ENCODE peak calls at places on chromosomes 7 and 10, in eight cellular contexts. One of them, this sample, is unnamed.

GRCh38 chr10:72567421-72567820 is 58.5 kb downstream of the MICU1 start:
- DNase-seq in HCT116: peak; percentile 41
- DNase-seq in hepatocyte: no peak
- DNase-seq in PC-3: peak; percentile 84
- DNase-seq in PC-9: peak; percentile 68
- DNase-seq in OCI-LY7: no peak
- DNase-seq in SK-N-SH: no peak
- DNase-seq in MM.1S: no peak
- DNase-seq in this sample: no peak

GRCh38 chr10:30373596-30374327 is 24.7 kb upstream of the MTPAP start:
- DNase-seq in HCT116: no peak
- DNase-seq in hepatocyte: no peak
- DNase-seq in PC-3: no peak
- DNase-seq in PC-9: no peak
- DNase-seq in OCI-LY7: no peak
- DNase-seq in SK-N-SH: no peak
- DNase-seq in MM.1S: no peak
- DNase-seq in this sample: no peak

GRCh38 chr10:26780793-26781601 is 79.8 kb downstream of the ABI1 start:
- DNase-seq in HCT116: peak; percentile 90
- DNase-seq in hepatocyte: peak; percentile 40
- DNase-seq in PC-3: peak; percentile 97
- DNase-seq in PC-9: peak; percentile 75
- DNase-seq in OCI-LY7: peak; percentile 28
- DNase-seq in SK-N-SH: no peak
- DNase-seq in MM.1S: no peak
- DNase-seq in this sample: peak; percentile 73

GRCh38 chr10:77533887-77534278 is 103.7 kb downstream of the KCNMA1 start:
- DNase-seq in HCT116: no peak
- DNase-seq in hepatocyte: no peak
- DNase-seq in PC-3: peak; percentile 83
- DNase-seq in PC-9: peak; percentile 43
- DNase-seq in OCI-LY7: no peak
- DNase-seq in SK-N-SH: peak; percentile 70
- DNase-seq in MM.1S: no peak
- DNase-seq in this sample: no peak

GRCh38 chr7:132028144-132028920 is 471.9 kb upstream of the PODXL start:
- DNase-seq in HCT116: no peak
- DNase-seq in hepatocyte: no peak
- DNase-seq in PC-3: peak; percentile 91
- DNase-seq in PC-9: peak; percentile 85
- DNase-seq in OCI-LY7: no peak
- DNase-seq in SK-N-SH: no peak
- DNase-seq in MM.1S: no peak
- DNase-seq in this sample: no peak

GRCh38 chr7:24701232-24701898 is 55.9 kb downstream of the GSDME start:
- DNase-seq in HCT116: no peak
- DNase-seq in hepatocyte: peak; percentile 37
- DNase-seq in PC-3: peak; percentile 95
- DNase-seq in PC-9: peak; percentile 80
- DNase-seq in OCI-LY7: no peak
- DNase-seq in SK-N-SH: no peak
- DNase-seq in MM.1S: no peak
- DNase-seq in this sample: no peak

GRCh38 chr10:5544216-5544805 is 19.6 kb downstream of the CALML3 start:
- DNase-seq in HCT116: no peak
- DNase-seq in hepatocyte: no peak
- DNase-seq in PC-3: peak; percentile 53
- DNase-seq in PC-9: peak; percentile 60
- DNase-seq in OCI-LY7: no peak
- DNase-seq in SK-N-SH: no peak
- DNase-seq in MM.1S: no peak
- DNase-seq in this sample: no peak

GRCh38 chr7:45446195-45446944 is 127.8 kb upstream of the ADCY1 start:
- DNase-seq in HCT116: no peak
- DNase-seq in hepatocyte: no peak
- DNase-seq in PC-3: peak; percentile 67
- DNase-seq in PC-9: no peak
- DNase-seq in OCI-LY7: no peak
- DNase-seq in SK-N-SH: no peak
- DNase-seq in MM.1S: peak; percentile 24
- DNase-seq in this sample: no peak

GRCh38 chr10:36494386-36494785 is 631.0 kb upstream of the ANKRD30A start:
- DNase-seq in HCT116: no peak
- DNase-seq in hepatocyte: peak; percentile 33
- DNase-seq in PC-3: peak; percentile 100
- DNase-seq in PC-9: no peak
- DNase-seq in OCI-LY7: no peak
- DNase-seq in SK-N-SH: no peak
- DNase-seq in MM.1S: no peak
- DNase-seq in this sample: no peak

GRCh38 chr10:26890956-26891355 is 30.2 kb upstream of the ABI1 start:
- DNase-seq in HCT116: peak; percentile 62
- DNase-seq in hepatocyte: peak; percentile 75
- DNase-seq in PC-3: peak; percentile 82
- DNase-seq in PC-9: peak; percentile 51
- DNase-seq in OCI-LY7: peak; percentile 59
- DNase-seq in SK-N-SH: peak; percentile 52
- DNase-seq in MM.1S: peak; percentile 77
- DNase-seq in this sample: peak; percentile 85

GRCh38 chr7:130845581-130846085 is 111.6 kb upstream of the KLF14 start:
- DNase-seq in HCT116: peak; percentile 88
- DNase-seq in hepatocyte: no peak
- DNase-seq in PC-3: peak; percentile 89
- DNase-seq in PC-9: peak; percentile 60
- DNase-seq in OCI-LY7: no peak
- DNase-seq in SK-N-SH: no peak
- DNase-seq in MM.1S: no peak
- DNase-seq in this sample: no peak

GRCh38 chr7:303884-304573 is 14.1 kb downstream of the FOXL3 start:
- DNase-seq in HCT116: no peak
- DNase-seq in hepatocyte: no peak
- DNase-seq in PC-3: no peak
- DNase-seq in PC-9: no peak
- DNase-seq in OCI-LY7: no peak
- DNase-seq in SK-N-SH: no peak
- DNase-seq in MM.1S: no peak
- DNase-seq in this sample: no peak

GRCh38 chr10:78715435-78715834 is 353.3 kb upstream of the ZMIZ1 start:
- DNase-seq in HCT116: no peak
- DNase-seq in hepatocyte: no peak
- DNase-seq in PC-3: no peak
- DNase-seq in PC-9: no peak
- DNase-seq in OCI-LY7: no peak
- DNase-seq in SK-N-SH: no peak
- DNase-seq in MM.1S: no peak
- DNase-seq in this sample: no peak

GRCh38 chr10:102416181-102417094 is 2.1 kb downstream of the PSD start:
- DNase-seq in HCT116: no peak
- DNase-seq in hepatocyte: no peak
- DNase-seq in PC-3: no peak
- DNase-seq in PC-9: no peak
- DNase-seq in OCI-LY7: no peak
- DNase-seq in SK-N-SH: no peak
- DNase-seq in MM.1S: no peak
- DNase-seq in this sample: no peak

GRCh38 chr7:152362128-152362926 is 73.5 kb downstream of the KMT2C start:
- DNase-seq in HCT116: no peak
- DNase-seq in hepatocyte: no peak
- DNase-seq in PC-3: no peak
- DNase-seq in PC-9: no peak
- DNase-seq in OCI-LY7: no peak
- DNase-seq in SK-N-SH: no peak
- DNase-seq in MM.1S: no peak
- DNase-seq in this sample: no peak

GRCh38 chr7:30041526-30042269 is 13.5 kb downstream of the PLEKHA8 start:
- DNase-seq in HCT116: no peak
- DNase-seq in hepatocyte: no peak
- DNase-seq in PC-3: no peak
- DNase-seq in PC-9: peak; percentile 15
- DNase-seq in OCI-LY7: no peak
- DNase-seq in SK-N-SH: no peak
- DNase-seq in MM.1S: no peak
- DNase-seq in this sample: peak; percentile 51

GRCh38 chr7:11237742-11238141 is 264.1 kb downstream of the PHF14 start:
- DNase-seq in HCT116: no peak
- DNase-seq in hepatocyte: no peak
- DNase-seq in PC-3: no peak
- DNase-seq in PC-9: peak; percentile 3
- DNase-seq in OCI-LY7: no peak
- DNase-seq in SK-N-SH: no peak
- DNase-seq in MM.1S: no peak
- DNase-seq in this sample: peak; percentile 41

GRCh38 chr10:117264776-117265175 is 23.9 kb downstream of the SLC18A2 start:
- DNase-seq in HCT116: no peak
- DNase-seq in hepatocyte: peak; percentile 15
- DNase-seq in PC-3: no peak
- DNase-seq in PC-9: no peak
- DNase-seq in OCI-LY7: no peak
- DNase-seq in SK-N-SH: no peak
- DNase-seq in MM.1S: no peak
- DNase-seq in this sample: no peak

GRCh38 chr7:150716368-150716767 is at the start of gene GIMAP1:
- DNase-seq in HCT116: no peak
- DNase-seq in hepatocyte: no peak
- DNase-seq in PC-3: no peak
- DNase-seq in PC-9: no peak
- DNase-seq in OCI-LY7: no peak
- DNase-seq in SK-N-SH: no peak
- DNase-seq in MM.1S: no peak
- DNase-seq in this sample: no peak

GRCh38 chr10:126061526-126061925 is 165.2 kb downstream of the FANK1 start:
- DNase-seq in HCT116: no peak
- DNase-seq in hepatocyte: no peak
- DNase-seq in PC-3: no peak
- DNase-seq in PC-9: no peak
- DNase-seq in OCI-LY7: no peak
- DNase-seq in SK-N-SH: no peak
- DNase-seq in MM.1S: no peak
- DNase-seq in this sample: no peak

GRCh38 chr10:71461917-71462641 is 65.4 kb downstream of the CDH23 start:
- DNase-seq in HCT116: no peak
- DNase-seq in hepatocyte: no peak
- DNase-seq in PC-3: no peak
- DNase-seq in PC-9: no peak
- DNase-seq in OCI-LY7: no peak
- DNase-seq in SK-N-SH: no peak
- DNase-seq in MM.1S: no peak
- DNase-seq in this sample: no peak

GRCh38 chr7:73827568-73828106 is 3.2 kb upstream of the CLDN4 start:
- DNase-seq in HCT116: peak; percentile 87
- DNase-seq in hepatocyte: peak; percentile 88
- DNase-seq in PC-3: peak; percentile 84
- DNase-seq in PC-9: peak; percentile 96
- DNase-seq in OCI-LY7: no peak
- DNase-seq in SK-N-SH: peak; percentile 88
- DNase-seq in MM.1S: no peak
- DNase-seq in this sample: peak; percentile 86

GRCh38 chr7:33719059-33719581 is 186.2 kb upstream of the BMPER start:
- DNase-seq in HCT116: no peak
- DNase-seq in hepatocyte: no peak
- DNase-seq in PC-3: no peak
- DNase-seq in PC-9: no peak
- DNase-seq in OCI-LY7: no peak
- DNase-seq in SK-N-SH: no peak
- DNase-seq in MM.1S: no peak
- DNase-seq in this sample: no peak
- H3K9me2 ChIP-seq in HCT116: no peaks in the 10 kb centered on the region
- H3K9me2 ChIP-seq in hepatocyte: no peaks in the 10 kb centered on the region
- H3K9me2 ChIP-seq in PC-3: no peaks in the 10 kb centered on the region
- H3K9me2 ChIP-seq in PC-9: no peaks in the 10 kb centered on the region
- H3K9me2 ChIP-seq in OCI-LY7: no peaks in the 10 kb centered on the region
- H3K9me2 ChIP-seq in SK-N-SH: no peaks in the 10 kb centered on the region
- H3K9me2 ChIP-seq in MM.1S: no peaks in the 10 kb centered on the region
- H3K9me2 ChIP-seq in this sample: peaks cover 4% of the 10 kb centered on the region

DNA sequence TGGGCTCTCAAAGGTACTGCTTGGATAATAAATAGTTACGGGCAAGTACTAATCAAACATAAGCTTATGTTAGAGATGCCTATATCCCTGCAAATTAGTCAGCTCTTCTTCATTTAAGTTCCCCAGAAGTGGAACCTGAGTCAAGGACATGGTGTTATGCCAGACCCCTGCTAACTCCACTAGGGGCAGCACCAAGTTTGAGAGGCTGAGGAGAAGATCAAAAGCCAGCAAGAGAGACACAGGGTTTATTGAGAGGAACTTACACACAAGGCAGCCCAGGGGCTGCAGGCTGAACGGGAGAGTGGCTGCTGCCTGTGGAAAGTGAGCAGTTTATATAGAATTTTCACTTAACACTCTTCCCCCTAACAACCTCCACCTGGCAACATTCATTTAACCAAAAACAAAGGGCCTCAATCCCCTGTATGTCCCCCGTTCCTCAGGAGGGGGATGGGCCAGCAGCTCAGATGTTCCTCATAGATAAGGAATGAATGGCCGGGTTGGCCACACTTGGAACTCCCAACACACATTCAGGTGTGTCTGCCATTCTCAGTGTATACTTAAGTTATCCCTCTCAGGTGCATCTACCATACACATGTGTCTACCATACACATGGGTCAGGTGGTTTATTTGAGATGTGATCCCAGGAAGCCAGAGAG is 62.6 kb upstream of the GHITM start:
- DNase-seq in HCT116: no peak
- DNase-seq in hepatocyte: peak; percentile 29
- DNase-seq in PC-3: no peak
- DNase-seq in PC-9: no peak
- DNase-seq in OCI-LY7: peak; percentile 31
- DNase-seq in SK-N-SH: no peak
- DNase-seq in MM.1S: no peak
- DNase-seq in this sample: peak; percentile 68
- TF ChIP-seq CTCF in HCT116: peak; percentile 65
- TF ChIP-seq CTCF in hepatocyte: peak; percentile 26
- TF ChIP-seq CTCF in PC-3: peak; percentile 22
- TF ChIP-seq CTCF in PC-9: no peak
- TF ChIP-seq CTCF in OCI-LY7: peak; percentile 70
- TF ChIP-seq CTCF in SK-N-SH: peak; percentile 44
- TF ChIP-seq CTCF in MM.1S: no peak
- TF ChIP-seq CTCF in this sample: peak; percentile 58

DNA sequence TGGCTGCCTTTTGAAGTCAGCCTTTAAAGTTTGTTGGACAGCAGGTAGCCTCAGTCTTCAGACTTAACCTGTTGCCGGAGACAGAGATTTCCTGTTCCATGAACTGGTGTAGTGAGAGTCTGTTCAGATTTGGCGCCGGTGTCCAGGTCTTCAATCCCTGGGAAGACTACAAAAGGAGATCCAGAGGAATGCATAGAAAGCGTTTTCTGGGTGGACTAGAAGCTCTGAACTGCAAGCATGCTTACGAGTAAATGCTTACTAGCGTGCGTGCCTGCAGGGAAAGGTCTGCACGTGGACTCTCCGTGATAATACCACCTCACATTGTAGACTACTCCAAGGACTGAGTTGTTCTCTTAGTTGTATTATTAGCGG is 872 bp downstream of the GLRX3 start:
- DNase-seq in HCT116: no peak
- DNase-seq in hepatocyte: peak; percentile 68
- DNase-seq in PC-3: peak; percentile 17
- DNase-seq in PC-9: no peak
- DNase-seq in OCI-LY7: no peak
- DNase-seq in SK-N-SH: peak; percentile 30
- DNase-seq in MM.1S: no peak
- DNase-seq in this sample: no peak
- H3K4me1 ChIP-seq in HCT116: peaks cover 8% of the 10 kb centered on the region
- H3K4me1 ChIP-seq in hepatocyte: peaks cover 15% of the 10 kb centered on the region
- H3K4me1 ChIP-seq in PC-3: peaks cover 14% of the 10 kb centered on the region
- H3K4me1 ChIP-seq in PC-9: no peaks in the 10 kb centered on the region
- H3K4me1 ChIP-seq in OCI-LY7: peaks cover 55% of the 10 kb centered on the region
- H3K4me1 ChIP-seq in SK-N-SH: peaks cover 16% of the 10 kb centered on the region
- H3K4me1 ChIP-seq in MM.1S: peaks cover 37% of the 10 kb centered on the region
- H3K4me1 ChIP-seq in this sample: peaks cover 19% of the 10 kb centered on the region

GRCh38 chr10:24311888-24312287 is 103.0 kb downstream of the KIAA1217 start:
- DNase-seq in HCT116: no peak
- DNase-seq in hepatocyte: no peak
- DNase-seq in PC-3: no peak
- DNase-seq in PC-9: no peak
- DNase-seq in OCI-LY7: no peak
- DNase-seq in SK-N-SH: no peak
- DNase-seq in MM.1S: no peak
- DNase-seq in this sample: no peak
- H3K9me2 ChIP-seq in HCT116: no peaks in the 10 kb centered on the region
- H3K9me2 ChIP-seq in hepatocyte: no peaks in the 10 kb centered on the region
- H3K9me2 ChIP-seq in PC-3: no peaks in the 10 kb centered on the region
- H3K9me2 ChIP-seq in PC-9: no peaks in the 10 kb centered on the region
- H3K9me2 ChIP-seq in OCI-LY7: no peaks in the 10 kb centered on the region
- H3K9me2 ChIP-seq in SK-N-SH: no peaks in the 10 kb centered on the region
- H3K9me2 ChIP-seq in MM.1S: no peaks in the 10 kb centered on the region
- H3K9me2 ChIP-seq in this sample: peaks cover 3% of the 10 kb centered on the region